ENCODE peak calls at places on chromosomes 13 and 19, in five cellular contexts. One of them, this sample, is unnamed.

GRCh38 chr13:102294407-102295018 is 107.3 kb downstream of the FGF14 start:
- DNase-seq in breast epithelium: no peak
- DNase-seq in transverse colon: no peak
- DNase-seq in Panc1: no peak
- DNase-seq in HCT116: no peak
- DNase-seq in this sample: no peak

GRCh38 chr13:75533866-75534265 is 3.8 kb downstream of the COMMD6 start:
- DNase-seq in breast epithelium: no peak
- DNase-seq in transverse colon: no peak
- DNase-seq in Panc1: no peak
- DNase-seq in HCT116: no peak
- DNase-seq in this sample: no peak

GRCh38 chr19:27762933-27763332 is 1450.0 kb downstream of the UQCRFS1 start:
- DNase-seq in breast epithelium: no peak
- DNase-seq in transverse colon: no peak
- DNase-seq in Panc1: no peak
- DNase-seq in HCT116: no peak
- DNase-seq in this sample: no peak

GRCh38 chr13:94195715-94196114 is 283.8 kb downstream of the DCT start:
- DNase-seq in breast epithelium: no peak
- DNase-seq in transverse colon: no peak
- DNase-seq in Panc1: no peak
- DNase-seq in HCT116: no peak
- DNase-seq in this sample: no peak

GRCh38 chr19:3980353-3981251 is 4.7 kb downstream of the EEF2 start:
- DNase-seq in breast epithelium: no peak
- DNase-seq in transverse colon: no peak
- DNase-seq in Panc1: no peak
- DNase-seq in HCT116: no peak
- DNase-seq in this sample: no peak

GRCh38 chr19:41910992-41911888 is 17.0 kb downstream of the ERFL start:
- DNase-seq in breast epithelium: no peak
- DNase-seq in transverse colon: no peak
- DNase-seq in Panc1: no peak
- DNase-seq in HCT116: no peak
- DNase-seq in this sample: no peak

GRCh38 chr13:29038700-29039099 is 218.6 kb downstream of the MTUS2 start:
- DNase-seq in breast epithelium: no peak
- DNase-seq in transverse colon: no peak
- DNase-seq in Panc1: no peak
- DNase-seq in HCT116: no peak
- DNase-seq in this sample: no peak

GRCh38 chr13:67366533-67366932 is 136.4 kb upstream of the PCDH9 start:
- DNase-seq in breast epithelium: no peak
- DNase-seq in transverse colon: no peak
- DNase-seq in Panc1: no peak
- DNase-seq in HCT116: peak
- DNase-seq in this sample: no peak

GRCh38 chr19:5093297-5093858 is 124.5 kb downstream of the KDM4B start:
- DNase-seq in breast epithelium: no peak
- DNase-seq in transverse colon: no peak
- DNase-seq in Panc1: no peak
- DNase-seq in HCT116: no peak
- DNase-seq in this sample: no peak

GRCh38 chr13:21849323-21849722 is 178.4 kb downstream of the FGF9 start:
- DNase-seq in breast epithelium: no peak
- DNase-seq in transverse colon: no peak
- DNase-seq in Panc1: peak
- DNase-seq in HCT116: peak
- DNase-seq in this sample: no peak

GRCh38 chr13:51781246-51782022 is 22.5 kb downstream of the DHRS12 start:
- DNase-seq in breast epithelium: no peak
- DNase-seq in transverse colon: no peak
- DNase-seq in Panc1: no peak
- DNase-seq in HCT116: peak
- DNase-seq in this sample: no peak

GRCh38 chr19:46328079-46328478 is 18.8 kb upstream of the PPP5C start:
- DNase-seq in breast epithelium: no peak
- DNase-seq in transverse colon: no peak
- DNase-seq in Panc1: no peak
- DNase-seq in HCT116: no peak
- DNase-seq in this sample: no peak

GRCh38 chr13:38535271-38535670 is 151.6 kb upstream of the FREM2 start:
- DNase-seq in breast epithelium: no peak
- DNase-seq in transverse colon: no peak
- DNase-seq in Panc1: no peak
- DNase-seq in HCT116: no peak
- DNase-seq in this sample: no peak

GRCh38 chr13:23159205-23159586 is 21.6 kb upstream of the SGCG start:
- DNase-seq in breast epithelium: no peak
- DNase-seq in transverse colon: no peak
- DNase-seq in Panc1: no peak
- DNase-seq in HCT116: no peak
- DNase-seq in this sample: no peak

GRCh38 chr19:56983148-56983547 is 136.6 kb upstream of the USP29 start:
- DNase-seq in breast epithelium: no peak
- DNase-seq in transverse colon: no peak
- DNase-seq in Panc1: no peak
- DNase-seq in HCT116: no peak
- DNase-seq in this sample: no peak

GRCh38 chr13:20388184-20388583 is 137.5 kb downstream of the CRYL1 start:
- DNase-seq in breast epithelium: no peak
- DNase-seq in transverse colon: no peak
- DNase-seq in Panc1: no peak
- DNase-seq in HCT116: no peak
- DNase-seq in this sample: no peak

GRCh38 chr13:60267498-60268202 is 103.9 kb upstream of the DIAPH3 start:
- DNase-seq in breast epithelium: no peak
- DNase-seq in transverse colon: peak
- DNase-seq in Panc1: no peak
- DNase-seq in HCT116: no peak
- DNase-seq in this sample: peak

GRCh38 chr19:55088543-55089265 is 13.0 kb downstream of the EPS8L1 start:
- DNase-seq in breast epithelium: peak
- DNase-seq in transverse colon: peak
- DNase-seq in Panc1: no peak
- DNase-seq in HCT116: no peak
- DNase-seq in this sample: peak

GRCh38 chr19:45630463-45630862 is 8.7 kb downstream of the EML2 start:
- DNase-seq in breast epithelium: no peak
- DNase-seq in transverse colon: no peak
- DNase-seq in Panc1: no peak
- DNase-seq in HCT116: peak
- DNase-seq in this sample: no peak

GRCh38 chr19:7830823-7831222 is 805 bp downstream of the EVI5L start:
- DNase-seq in breast epithelium: no peak
- DNase-seq in transverse colon: no peak
- DNase-seq in Panc1: no peak
- DNase-seq in HCT116: no peak
- DNase-seq in this sample: no peak

GRCh38 chr19:21202865-21203494 is 61.1 kb downstream of the ZNF431 start:
- DNase-seq in breast epithelium: no peak
- DNase-seq in transverse colon: no peak
- DNase-seq in Panc1: peak
- DNase-seq in HCT116: peak
- DNase-seq in this sample: peak

GRCh38 chr13:40780822-40781401 is 8.5 kb upstream of the SLC25A15 start:
- DNase-seq in breast epithelium: no peak
- DNase-seq in transverse colon: no peak
- DNase-seq in Panc1: no peak
- DNase-seq in HCT116: peak
- DNase-seq in this sample: no peak

DNA sequence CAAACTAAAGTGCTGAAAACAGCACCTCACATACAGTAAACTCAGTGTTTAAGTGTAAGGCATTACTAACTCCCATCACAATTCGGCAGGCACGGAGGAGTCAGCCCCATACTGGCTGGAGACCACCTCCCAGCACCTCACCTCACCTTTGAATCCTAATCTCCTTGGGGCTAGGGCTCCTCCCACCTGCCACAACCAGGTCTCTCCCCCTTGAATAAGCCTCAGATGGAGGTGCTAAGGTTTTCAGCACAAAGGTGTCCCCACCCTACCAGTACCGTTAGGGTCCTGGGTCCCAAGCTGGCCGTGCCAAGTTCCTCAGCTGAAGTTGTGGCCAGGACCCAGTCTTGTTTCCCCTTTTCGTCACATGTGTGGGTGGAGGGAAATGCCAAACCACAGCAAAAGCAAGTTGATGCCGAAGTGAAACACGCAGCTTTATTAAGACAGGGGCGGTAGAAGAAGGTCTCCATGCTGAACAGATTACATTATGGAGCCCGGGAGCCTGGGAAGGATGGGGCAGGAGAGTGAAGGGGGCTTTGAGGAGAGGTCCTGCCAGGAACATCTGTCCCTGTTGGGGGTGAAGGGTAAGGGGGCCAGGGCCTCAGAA is at the start of gene IGFLR1:
- DNase-seq in breast epithelium: no peak
- DNase-seq in transverse colon: peak
- DNase-seq in Panc1: no peak
- DNase-seq in HCT116: no peak
- DNase-seq in this sample: no peak
- TF ChIP-seq POLR2AphosphoS5 in breast epithelium: no peak
- TF ChIP-seq POLR2AphosphoS5 in transverse colon: peak
- TF ChIP-seq POLR2AphosphoS5 in Panc1: no peak
- TF ChIP-seq POLR2AphosphoS5 in HCT116: no peak
- TF ChIP-seq POLR2AphosphoS5 in this sample: no peak

GRCh38 chr13:106630650-106631049 is 62.7 kb upstream of the ARGLU1 start:
- DNase-seq in breast epithelium: no peak
- DNase-seq in transverse colon: no peak
- DNase-seq in Panc1: no peak
- DNase-seq in HCT116: no peak
- DNase-seq in this sample: no peak

GRCh38 chr13:106629068-106629712 is 61.3 kb upstream of the ARGLU1 start:
- DNase-seq in breast epithelium: no peak
- DNase-seq in transverse colon: no peak
- DNase-seq in Panc1: no peak
- DNase-seq in HCT116: no peak
- DNase-seq in this sample: no peak

GRCh38 chr13:106626473-106626872 is 58.5 kb upstream of the ARGLU1 start:
- DNase-seq in breast epithelium: no peak
- DNase-seq in transverse colon: no peak
- DNase-seq in Panc1: no peak
- DNase-seq in HCT116: no peak
- DNase-seq in this sample: no peak

GRCh38 chr13:106633321-106633720 is 65.4 kb upstream of the ARGLU1 start:
- DNase-seq in breast epithelium: no peak
- DNase-seq in transverse colon: no peak
- DNase-seq in Panc1: no peak
- DNase-seq in HCT116: no peak
- DNase-seq in this sample: no peak

DNA sequence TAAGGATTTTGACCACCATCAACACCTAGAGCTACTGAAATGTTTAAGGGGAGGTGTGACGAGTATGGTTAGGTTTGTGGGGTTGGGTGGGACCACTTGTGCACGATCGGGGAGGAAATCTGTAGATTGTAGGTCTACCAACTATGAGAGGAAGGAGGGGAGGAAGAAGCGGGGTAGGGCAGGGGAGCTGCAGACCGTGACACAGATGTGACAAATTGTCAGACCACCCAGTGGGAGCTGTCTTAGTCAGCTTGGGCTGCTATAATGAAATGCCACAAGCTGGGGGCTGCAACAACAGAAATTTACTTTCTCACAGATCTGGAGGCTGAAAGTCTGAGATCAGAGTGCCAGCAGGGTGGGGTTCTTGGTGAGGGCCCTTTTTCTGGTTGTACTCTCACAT is 62.2 kb upstream of the ARGLU1 start:
- DNase-seq in breast epithelium: no peak
- DNase-seq in transverse colon: no peak
- DNase-seq in Panc1: no peak
- DNase-seq in HCT116: no peak
- DNase-seq in this sample: no peak
- TF ChIP-seq CTCF in breast epithelium: no peak
- TF ChIP-seq CTCF in transverse colon: no peak
- TF ChIP-seq CTCF in Panc1: no peak
- TF ChIP-seq CTCF in HCT116: no peak
- TF ChIP-seq CTCF in this sample: no peak

GRCh38 chr13:111304041-111304544 is 16.3 kb upstream of the TEX29 start:
- DNase-seq in breast epithelium: no peak
- DNase-seq in transverse colon: peak
- DNase-seq in Panc1: no peak
- DNase-seq in HCT116: no peak
- DNase-seq in this sample: no peak
- TF ChIP-seq POLR2AphosphoS5 in breast epithelium: no peak
- TF ChIP-seq POLR2AphosphoS5 in transverse colon: no peak
- TF ChIP-seq POLR2AphosphoS5 in Panc1: no peak
- TF ChIP-seq POLR2AphosphoS5 in HCT116: no peak
- TF ChIP-seq POLR2AphosphoS5 in this sample: no peak

DNA sequence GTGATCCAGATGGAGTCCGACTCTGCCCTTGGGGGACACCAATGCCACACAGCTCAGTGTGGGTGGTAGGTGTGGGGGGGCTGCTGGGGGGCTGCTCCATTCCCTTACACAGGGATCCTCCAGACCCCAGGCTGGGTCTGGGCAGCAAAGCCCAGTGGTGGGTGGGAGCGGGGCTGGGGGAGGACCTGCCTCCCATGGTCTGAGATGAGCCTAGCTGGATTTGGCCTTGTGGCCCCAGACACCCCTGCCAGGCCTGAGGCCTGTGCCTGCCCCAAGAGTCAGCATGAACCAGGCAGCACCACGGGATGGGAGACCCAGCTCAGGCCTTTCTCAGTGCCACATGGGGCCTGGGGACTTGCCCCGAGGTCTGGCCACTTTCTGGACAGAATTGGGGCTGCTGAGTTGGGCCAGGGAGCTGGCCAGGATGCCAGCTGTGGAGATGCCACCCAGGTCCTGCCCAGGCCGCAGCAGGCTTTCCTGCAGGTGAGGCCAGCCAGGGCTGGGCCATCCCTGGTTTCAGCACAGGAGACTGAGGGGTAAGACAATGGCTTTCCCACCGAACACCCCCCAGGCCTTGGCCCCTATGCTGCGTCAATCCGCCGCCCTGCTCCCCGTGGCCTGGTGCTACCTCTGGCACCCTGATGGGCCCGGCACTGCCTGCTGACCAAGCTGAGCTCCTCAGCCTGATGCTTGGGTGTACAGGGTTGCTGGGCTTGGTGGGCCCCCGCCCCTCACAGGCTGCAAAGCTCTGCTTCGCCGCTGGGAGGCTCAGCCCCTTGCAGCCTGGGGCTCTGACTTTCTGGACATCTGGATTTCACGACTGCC is 24.2 kb downstream of the CEBPG start:
- DNase-seq in breast epithelium: peak
- DNase-seq in transverse colon: no peak
- DNase-seq in Panc1: no peak
- DNase-seq in HCT116: no peak
- DNase-seq in this sample: no peak
- TF ChIP-seq CTCF in breast epithelium: no peak
- TF ChIP-seq CTCF in transverse colon: no peak
- TF ChIP-seq CTCF in Panc1: peak
- TF ChIP-seq CTCF in HCT116: no peak
- TF ChIP-seq CTCF in this sample: no peak

This sample was measured in prostate gland.